ENCODE peak calls at places on chromosomes 12 and 14, in four cellular contexts. M is heart right ventricle, T is left ventricle myocardium inferior, Q is uterus. F is an unnamed sample.

GRCh38 chr12:131067993-131068942 is 114.6 kb downstream of the ADGRD1 start:
- DNase-seq in M (peak; percentile 6), T (peak; percentile 12), Q (no peak), F (no peak)

GRCh38 chr12:69569236-69569635 is 16.0 kb upstream of the CCT2 start:
- DNase-seq in Q (no peak), M (no peak), T (no peak), F (no peak)

GRCh38 chr14:51304956-51305355 is 64.9 kb downstream of the TMX1 start:
- DNase-seq in M (no peak), T (no peak), Q (no peak), F (no peak)

GRCh38 chr12:19925881-19926665 is 442.3 kb upstream of the PDE3A start:
- DNase-seq in M (no peak), T (no peak), Q (no peak), F (no peak)

GRCh38 chr14:73457050-73457934 is 1.1 kb downstream of the NUMB start:
- DNase-seq in M (peak; percentile 48), T (peak; percentile 27), Q (no peak), F (peak; percentile 72)

GRCh38 chr12:109276160-109276559 is 32.9 kb downstream of the FOXN4 start:
- DNase-seq in Q (no peak), M (no peak), T (no peak), F (no peak)

GRCh38 chr12:91098942-91099341 is 12.4 kb downstream of the LUM start:
- DNase-seq in T (no peak), Q (peak; percentile 39), M (no peak), F (no peak)

GRCh38 chr14:59869381-59870255 is 958 bp downstream of the RTN1 start:
- DNase-seq in Q (no peak), T (no peak), M (no peak), F (no peak)

GRCh38 chr12:65278576-65279386 is at the start of gene MSRB3:
- DNase-seq in Q (peak; percentile 83), T (peak; percentile 82), M (peak; percentile 81), F (peak; percentile 80)

GRCh38 chr14:36785511-36785910 is 123.9 kb downstream of the PAX9 start:
- DNase-seq in T (no peak), M (no peak), Q (no peak), F (no peak)

GRCh38 chr14:104755621-104756020 is 2.7 kb downstream of the SIVA1 start:
- DNase-seq in Q (no peak), T (no peak), M (no peak), F (no peak)

GRCh38 chr12:67892289-67892688 is 97.0 kb upstream of the IFNG-AS1 start:
- DNase-seq in T (no peak), Q (no peak), M (no peak), F (no peak)

GRCh38 chr12:127389923-127390322 is 877.0 kb upstream of the TMEM132C start:
- DNase-seq in T (no peak), M (no peak), Q (no peak), F (no peak)

GRCh38 chr12:106248849-106249371 is 1.1 kb upstream of the CKAP4 start:
- DNase-seq in M (no peak), T (no peak), Q (no peak), F (no peak)

GRCh38 chr12:132606927-132607326 is 3.5 kb downstream of the LRCOL1 start:
- DNase-seq in M (no peak), Q (no peak), T (no peak), F (no peak)

GRCh38 chr12:18430425-18431048 is 169.2 kb downstream of the PIK3C2G start:
- DNase-seq in M (no peak), T (peak; percentile 24), Q (no peak), F (no peak)

GRCh38 chr14:64544607-64545312 is 4.2 kb downstream of the HSPA2 start:
- DNase-seq in T (no peak), M (no peak), Q (no peak), F (no peak)

GRCh38 chr14:64554551-64554950 is 4.8 kb downstream of the PPP1R36 start:
- DNase-seq in Q (no peak), M (no peak), T (no peak), F (no peak)

GRCh38 chr14:64549805-64550538 is at the start of gene PPP1R36:
- DNase-seq in M (peak; percentile 61), T (peak; percentile 34), Q (no peak), F (peak; percentile 74)

GRCh38 chr14:64550539-64551333 is 975 bp downstream of the PPP1R36 start:
- DNase-seq in M (no peak), T (no peak), Q (no peak), F (no peak)

DNA sequence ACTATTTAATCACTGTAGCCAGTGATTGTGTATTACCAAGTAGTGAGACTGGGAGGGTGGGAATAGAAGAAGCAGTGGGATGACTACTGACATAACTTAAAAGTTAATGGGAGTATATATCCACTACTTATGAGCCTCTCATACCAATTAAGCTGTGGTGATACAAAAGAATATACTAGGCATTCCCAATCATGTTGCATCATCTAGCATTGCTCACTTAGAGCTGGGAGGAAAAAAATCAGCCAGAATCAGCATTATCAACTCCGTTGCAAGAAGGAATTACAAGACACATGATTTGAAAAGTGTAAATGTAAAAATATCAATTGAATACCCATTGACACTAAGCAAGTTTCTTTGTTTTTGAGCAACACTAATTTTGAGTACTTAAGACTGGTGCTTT is 745 bp upstream of the PPP1R36 start:
- DNase-seq in M (no peak), Q (no peak), T (no peak), F (no peak)
- TF ChIP-seq CTCF in M (no peak), Q (no peak), T (no peak), F (no peak)

GRCh38 chr12:121781751-121782615 is 11.5 kb downstream of the RHOF start:
- DNase-seq in T (no peak), M (no peak), Q (no peak), F (no peak)

GRCh38 chr12:121782616-121782966 is 10.9 kb downstream of the RHOF start:
- DNase-seq in M (no peak), T (no peak), Q (no peak), F (no peak)

GRCh38 chr12:121786441-121786825 is 7.1 kb downstream of the RHOF start:
- DNase-seq in Q (no peak), M (no peak), T (no peak), F (peak; percentile 84)

GRCh38 chr12:121784460-121784859 is 9.0 kb downstream of the RHOF start:
- DNase-seq in M (no peak), Q (peak; percentile 60), T (no peak), F (no peak)

DNA sequence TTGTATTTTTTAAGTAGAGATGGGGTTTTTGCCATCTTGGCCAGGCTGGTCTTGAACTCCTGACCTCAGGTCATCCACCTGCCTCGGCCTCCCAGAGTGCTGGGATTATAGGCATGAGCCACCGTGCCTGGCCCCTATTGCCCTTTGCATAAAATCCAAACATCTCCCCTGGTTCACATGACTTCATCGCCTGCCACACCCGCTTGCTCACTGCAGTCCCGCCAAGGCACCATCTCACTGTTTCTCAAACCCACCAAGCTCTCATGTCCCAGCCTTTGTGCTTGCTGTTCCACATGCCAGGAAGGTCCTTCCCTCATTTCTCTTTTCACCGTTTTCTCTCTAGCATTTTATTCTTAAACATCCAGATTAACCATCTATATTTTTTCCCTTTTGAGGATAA is 9.7 kb downstream of the RHOF start:
- DNase-seq in M (no peak), T (no peak), Q (no peak), F (no peak)
- H3K27ac ChIP-seq in M (no peak overlapping the region), T (no peak overlapping the region), Q (peak overlapping the region; percentile 75), F (no peak overlapping the region)

DNA sequence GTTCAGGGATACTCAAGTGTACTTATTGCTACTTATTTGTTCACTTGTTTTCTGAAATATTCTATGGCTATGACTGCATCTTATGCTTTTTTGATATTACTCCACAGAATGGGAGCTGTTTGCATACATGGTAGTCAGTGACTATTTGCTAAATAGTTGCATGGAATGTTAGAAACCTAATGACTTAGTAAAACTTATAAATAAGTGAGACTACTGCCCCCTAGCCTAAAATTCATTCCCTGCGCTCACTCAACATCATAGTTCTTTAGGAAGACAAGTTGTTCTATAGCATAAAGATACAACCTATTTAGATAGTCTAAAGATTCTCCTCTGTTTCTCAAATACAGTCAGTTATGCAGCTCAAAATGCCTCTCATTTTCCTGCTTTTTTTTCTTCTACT is 305.5 kb downstream of the CEP128 start:
- DNase-seq in Q (no peak), M (no peak), T (no peak), F (no peak)
- TF ChIP-seq CTCF in Q (no peak), M (no peak), T (no peak), F (no peak)

GRCh38 chr12:123998344-123998941 is 25.4 kb downstream of the ZNF664 start:
- DNase-seq in M (no peak), Q (no peak), T (no peak), F (no peak)
- H3K27ac ChIP-seq in M (no peak overlapping the region), Q (no peak overlapping the region), T (peak overlapping the region; percentile 0), F (peak overlapping the region; percentile 31)

GRCh38 chr14:53399057-53399456 is 245.9 kb upstream of the DDHD1 start:
- DNase-seq in M (no peak), Q (no peak), T (no peak), F (no peak)
- TF ChIP-seq CTCF in M (no peak), Q (no peak), T (no peak), F (no peak)

GRCh38 chr14:68365228-68365627 is 427.6 kb downstream of the ZFP36L1 start:
- DNase-seq in T (no peak), Q (no peak), M (no peak), F (no peak)
- H3K27ac ChIP-seq in T (peak overlapping the region; percentile 64), Q (peak overlapping the region; percentile 86), M (peak overlapping the region; percentile 48), F (peak overlapping the region; percentile 56)

F was measured in upper lobe of right lung.